ENCODE peak calls at places on chromosomes 7 and 10, in five cellular contexts. L is iPS DF 6.9, D is astrocyte, O is SJCRH30, V is Panc1. U is an unnamed sample.

GRCh38 chr7:3027005-3027404 is 16.7 kb downstream of the CARD11 start:
- DNase-seq in L (no peak), D (no peak), O (no peak), V (no peak), U (no peak)

GRCh38 chr10:68231106-68231901 is 609 bp downstream of the ATOH7 start:
- DNase-seq in L (peak; percentile 58), D (peak; percentile 64), O (peak; percentile 80), V (peak; percentile 48), U (peak; percentile 2)

GRCh38 chr7:2399848-2400587 is 3.4 kb upstream of the CHST12 start:
- DNase-seq in L (no peak), D (peak; percentile 97), O (peak; percentile 91), V (peak; percentile 30), U (no peak)

GRCh38 chr7:1151156-1151555 is 8.8 kb downstream of the ZFAND2A start:
- DNase-seq in L (no peak), D (no peak), O (no peak), V (no peak), U (no peak)

GRCh38 chr10:23157691-23158369 is 34.3 kb upstream of the PTF1A start:
- DNase-seq in L (no peak), D (peak; percentile 33), O (peak; percentile 83), V (no peak), U (peak; percentile 11)

GRCh38 chr10:124004372-124004928 is 88.9 kb downstream of the CHST15 start:
- DNase-seq in L (no peak), D (no peak), O (no peak), V (no peak), U (no peak)

GRCh38 chr7:97871659-97872024 is 566 bp downstream of the ASNS start:
- DNase-seq in L (no peak), D (no peak), O (peak; percentile 20), V (no peak), U (no peak)

GRCh38 chr7:128215281-128215680 is 25.8 kb upstream of the LEP start:
- DNase-seq in L (no peak), D (peak; percentile 97), O (no peak), V (no peak), U (no peak)

GRCh38 chr7:107014381-107015023 is 30.0 kb upstream of the PRKAR2B start:
- DNase-seq in L (peak; percentile 5), D (peak; percentile 39), O (peak; percentile 9), V (no peak), U (no peak)

GRCh38 chr10:53276797-53277196 is 504.2 kb upstream of the MBL2 start:
- DNase-seq in L (no peak), D (no peak), O (no peak), V (no peak), U (no peak)

GRCh38 chr10:69801434-69802315 is at the start of gene COL13A1:
- DNase-seq in L (no peak), D (peak; percentile 68), O (peak; percentile 69), V (no peak), U (no peak)

GRCh38 chr10:87818505-87819273 is 663 bp upstream of the ATAD1 start:
- DNase-seq in L (no peak), D (peak; percentile 27), O (no peak), V (peak; percentile 8), U (peak; percentile 75)

GRCh38 chr7:84921154-84921553 is 265.7 kb downstream of the SEMA3D start:
- DNase-seq in L (no peak), D (no peak), O (no peak), V (no peak), U (no peak)

GRCh38 chr7:1197997-1198632 is 34.6 kb upstream of the UNCX start:
- DNase-seq in L (no peak), D (peak; percentile 70), O (no peak), V (no peak), U (no peak)

GRCh38 chr10:118832242-118832651 is 77.5 kb upstream of the CACUL1 start:
- DNase-seq in L (no peak), D (no peak), O (peak; percentile 94), V (no peak), U (no peak)

GRCh38 chr10:14102056-14102455 is 228.7 kb downstream of the FRMD4A start:
- DNase-seq in L (no peak), D (peak; percentile 49), O (peak; percentile 65), V (no peak), U (no peak)

GRCh38 chr7:57182031-57182430 is 49.8 kb upstream of the ZNF479 start:
- DNase-seq in L (no peak), D (no peak), O (no peak), V (no peak), U (no peak)

GRCh38 chr10:20885678-20886077 is 11.4 kb downstream of the NEBL start:
- DNase-seq in L (no peak), D (no peak), O (peak; percentile 45), V (no peak), U (no peak)

GRCh38 chr10:80100861-80101695 is 22.6 kb downstream of the TMEM254 start:
- DNase-seq in L (no peak), D (no peak), O (peak; percentile 37), V (no peak), U (no peak)

GRCh38 chr10:78258303-78259030 is 224.8 kb downstream of the RPS24 start:
- DNase-seq in L (no peak), D (no peak), O (no peak), V (no peak), U (no peak)

DNA sequence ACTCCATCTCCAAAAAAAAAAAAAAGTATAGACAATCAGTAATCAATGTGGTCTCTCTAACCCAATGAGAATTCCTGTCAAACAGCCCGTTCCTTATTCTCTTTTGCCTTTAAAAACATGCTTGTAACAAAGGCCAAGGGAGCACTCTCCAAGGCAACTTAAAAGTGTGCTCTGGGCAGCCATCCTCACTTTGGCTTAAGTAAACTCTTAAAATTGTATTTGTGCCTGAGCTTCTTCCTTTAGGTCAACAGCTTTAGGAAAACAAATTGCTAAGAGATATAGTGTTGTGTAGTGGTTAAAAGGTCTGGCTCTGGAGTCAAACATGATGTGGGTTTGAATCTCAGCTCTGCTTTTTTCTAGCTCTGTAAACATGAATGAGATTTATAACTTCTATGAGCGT is 13.9 kb upstream of the EPC1 start:
- DNase-seq in L (no peak), D (no peak), O (no peak), V (no peak), U (no peak)
- H3K4me1 ChIP-seq in L (no peaks in the 10 kb centered on the region), D (no peaks in the 10 kb centered on the region), O (no peaks in the 10 kb centered on the region), V (no peaks in the 10 kb centered on the region), U (peaks cover 23% of the 10 kb centered on the region)

GRCh38 chr7:112132123-112132694 is 74.0 kb downstream of the DOCK4 start:
- DNase-seq in L (no peak), D (no peak), O (no peak), V (no peak), U (no peak)
- H3K27ac ChIP-seq in L (no peak overlapping the region), D (no peak overlapping the region), O (peak overlapping the region; percentile 18), V (no peak overlapping the region), U (no peak overlapping the region)

DNA sequence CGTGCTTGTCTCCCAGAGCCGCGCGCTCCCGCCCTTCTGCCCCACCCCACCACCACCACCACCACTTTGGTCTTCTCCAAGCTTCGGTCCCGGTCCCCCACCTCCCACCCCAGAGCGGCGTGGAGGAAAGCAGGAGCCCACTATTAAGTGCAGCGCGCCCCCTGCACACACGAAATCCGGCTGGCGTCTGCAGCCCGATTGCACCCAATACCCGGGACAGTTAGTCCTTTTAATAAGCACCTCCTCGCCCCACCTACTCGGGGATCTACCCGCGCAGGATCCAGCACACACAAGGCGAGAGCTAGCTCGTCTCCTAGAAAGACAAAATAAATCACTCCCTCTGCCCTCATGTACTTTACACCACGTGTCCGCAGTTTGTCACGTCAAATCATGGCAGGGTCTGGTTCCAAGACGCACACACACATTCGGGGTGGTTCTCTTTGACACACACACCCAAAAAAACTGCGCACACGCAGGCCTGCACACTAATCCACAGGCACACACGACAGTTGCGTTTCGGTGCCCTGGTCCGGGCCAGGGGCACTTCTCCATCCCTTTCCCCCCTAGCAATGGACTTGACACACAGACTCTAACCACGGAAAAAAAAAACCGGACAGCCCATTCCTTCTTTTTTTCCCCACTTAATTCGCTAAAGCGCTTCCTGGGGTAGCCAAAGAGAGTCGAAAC is 1.6 kb downstream of the SFMBT2 start:
- DNase-seq in L (no peak), D (no peak), O (peak; percentile 55), V (no peak), U (peak; percentile 75)
- H3K4me1 ChIP-seq in L (peaks cover 7% of the 10 kb centered on the region), D (peaks cover 29% of the 10 kb centered on the region), O (no peaks in the 10 kb centered on the region), V (no peaks in the 10 kb centered on the region), U (peaks cover 31% of the 10 kb centered on the region)

GRCh38 chr7:30135271-30135550 is 425 bp downstream of the MTURN start:
- DNase-seq in L (no peak), D (no peak), O (no peak), V (no peak), U (no peak)

GRCh38 chr7:30134523-30135270 is at the start of gene MTURN:
- DNase-seq in L (peak; percentile 66), D (peak; percentile 68), O (peak; percentile 87), V (no peak), U (peak; percentile 88)

GRCh38 chr7:30135551-30136271 is 925 bp downstream of the MTURN start:
- DNase-seq in L (no peak), D (peak; percentile 57), O (peak; percentile 74), V (no peak), U (peak; percentile 36)

GRCh38 chr7:30136339-30136738 is 1.6 kb downstream of the MTURN start:
- DNase-seq in L (no peak), D (no peak), O (no peak), V (no peak), U (no peak)

GRCh38 chr7:30134011-30134410 is 775 bp upstream of the MTURN start:
- DNase-seq in L (no peak), D (no peak), O (peak; percentile 33), V (no peak), U (no peak)
- H3K27ac ChIP-seq in L (no peak overlapping the region), D (no peak overlapping the region), O (no peak overlapping the region), V (no peak overlapping the region), U (peak overlapping the region; percentile 77)

GRCh38 chr7:150378115-150378852 is 846 bp upstream of the ZNF775 start:
- DNase-seq in L (peak; percentile 87), D (peak; percentile 73), O (peak; percentile 98), V (no peak), U (peak; percentile 41)

GRCh38 chr7:150375662-150376521 is 3.2 kb upstream of the ZNF775 start:
- DNase-seq in L (no peak), D (no peak), O (no peak), V (no peak), U (peak; percentile 69)

GRCh38 chr7:150374472-150374871 is 4.7 kb upstream of the ZNF775 start:
- DNase-seq in L (no peak), D (no peak), O (no peak), V (no peak), U (no peak)

GRCh38 chr7:150377116-150377979 is 1.8 kb upstream of the ZNF775 start:
- DNase-seq in L (no peak), D (no peak), O (no peak), V (no peak), U (no peak)

GRCh38 chr7:150376560-150376959 is 2.6 kb upstream of the ZNF775 start:
- DNase-seq in L (no peak), D (no peak), O (peak; percentile 39), V (no peak), U (no peak)
- H3K4me1 ChIP-seq in L (peaks cover 5% of the 10 kb centered on the region), D (peaks cover 12% of the 10 kb centered on the region), O (peaks cover 29% of the 10 kb centered on the region), V (peaks cover 64% of the 10 kb centered on the region), U (peaks cover 4% of the 10 kb centered on the region)

U was measured in naive thymus-derived CD4-positive, alpha-beta T cell.